ENCODE peak calls at places on chromosome 19, in seven cellular contexts. A, Q, O, G, U, R and I are unnamed samples.

GRCh38 chr19:55467236-55468053 is 2.9 kb upstream of the C19orf85 start:
- DNase-seq in G (peak; percentile 38), U (no peak), O (peak; percentile 92), A (peak; percentile 75), R (peak; percentile 70), Q (peak; percentile 80), I (peak; percentile 79)

GRCh38 chr19:13883665-13884064 is 6.7 kb downstream of the NANOS3 start:
- DNase-seq in O (no peak), R (no peak), G (no peak), Q (no peak), U (no peak), A (no peak), I (no peak)

GRCh38 chr19:16660763-16661479 is at the start of gene TMEM38A:
- DNase-seq in R (peak; percentile 64), A (peak; percentile 75), O (peak; percentile 80), Q (peak; percentile 58), G (peak; percentile 22), U (no peak), I (peak; percentile 65)

GRCh38 chr19:42363614-42364346 is 26.3 kb downstream of the CNFN start:
- DNase-seq in Q (no peak), A (no peak), R (peak; percentile 24), U (no peak), O (no peak), G (no peak), I (no peak)

GRCh38 chr19:14023404-14024235 is 4.3 kb upstream of the RLN3 start:
- DNase-seq in O (peak; percentile 79), U (no peak), R (peak; percentile 68), A (peak; percentile 73), G (peak; percentile 34), Q (no peak), I (peak; percentile 63)

GRCh38 chr19:17902701-17903100 is 30.1 kb upstream of the CCDC124 start:
- DNase-seq in O (no peak), G (peak; percentile 72), U (no peak), R (no peak), A (no peak), Q (no peak), I (no peak)

GRCh38 chr19:49567722-49568454 is 12.5 kb downstream of the NOSIP start:
- DNase-seq in U (no peak), G (no peak), A (peak; percentile 57), Q (no peak), R (no peak), O (no peak), I (no peak)

GRCh38 chr19:1624458-1624857 is 19.2 kb upstream of the UQCR11 start:
- DNase-seq in U (no peak), O (no peak), A (peak; percentile 48), G (no peak), Q (no peak), R (peak; percentile 58), I (peak; percentile 74)

GRCh38 chr19:50785329-50785922 is 4.8 kb upstream of the ACP4 start:
- DNase-seq in R (no peak), O (no peak), A (no peak), G (no peak), U (no peak), Q (no peak), I (no peak)

GRCh38 chr19:30567535-30568232 is 195.5 kb downstream of the ZNF536 start:
- DNase-seq in O (no peak), U (no peak), R (no peak), Q (no peak), A (no peak), G (no peak), I (no peak)

GRCh38 chr19:19170053-19170945 is at the start of gene MEF2B:
- DNase-seq in R (peak; percentile 89), G (peak; percentile 27), U (no peak), O (peak; percentile 90), Q (peak; percentile 68), A (peak; percentile 87), I (peak; percentile 87)

GRCh38 chr19:38317104-38317612 is 1.4 kb upstream of the YIF1B start:
- DNase-seq in R (peak; percentile 28), U (no peak), A (no peak), Q (no peak), G (no peak), O (no peak), I (no peak)

GRCh38 chr19:45641274-45642105 is 2.3 kb upstream of the EML2 start:
- DNase-seq in Q (peak; percentile 47), A (peak; percentile 94), G (peak; percentile 97), O (peak; percentile 88), R (peak; percentile 95), U (no peak), I (peak; percentile 92)

GRCh38 chr19:20321139-20321656 is 154.2 kb downstream of the ZNF486 start:
- DNase-seq in R (no peak), U (no peak), A (no peak), Q (no peak), G (no peak), O (no peak), I (no peak)

GRCh38 chr19:44992336-44993163 is 8.7 kb upstream of the RELB start:
- DNase-seq in O (no peak), R (no peak), A (no peak), U (no peak), Q (no peak), G (no peak), I (no peak)

GRCh38 chr19:43499042-43499441 is 5.5 kb downstream of the PHLDB3 start:
- DNase-seq in R (no peak), Q (no peak), G (no peak), U (no peak), O (no peak), A (peak; percentile 31), I (no peak)

GRCh38 chr19:43501661-43502418 is 2.7 kb downstream of the PHLDB3 start:
- DNase-seq in R (peak; percentile 6), U (no peak), Q (no peak), G (no peak), A (no peak), O (no peak), I (no peak)

GRCh38 chr19:43495082-43495481 is 9.5 kb downstream of the PHLDB3 start:
- DNase-seq in G (no peak), U (no peak), A (no peak), O (no peak), Q (no peak), R (no peak), I (no peak)

GRCh38 chr19:43498233-43498830 is 6.2 kb downstream of the PHLDB3 start:
- DNase-seq in A (no peak), U (no peak), Q (no peak), R (no peak), O (no peak), G (no peak), I (no peak)

DNA sequence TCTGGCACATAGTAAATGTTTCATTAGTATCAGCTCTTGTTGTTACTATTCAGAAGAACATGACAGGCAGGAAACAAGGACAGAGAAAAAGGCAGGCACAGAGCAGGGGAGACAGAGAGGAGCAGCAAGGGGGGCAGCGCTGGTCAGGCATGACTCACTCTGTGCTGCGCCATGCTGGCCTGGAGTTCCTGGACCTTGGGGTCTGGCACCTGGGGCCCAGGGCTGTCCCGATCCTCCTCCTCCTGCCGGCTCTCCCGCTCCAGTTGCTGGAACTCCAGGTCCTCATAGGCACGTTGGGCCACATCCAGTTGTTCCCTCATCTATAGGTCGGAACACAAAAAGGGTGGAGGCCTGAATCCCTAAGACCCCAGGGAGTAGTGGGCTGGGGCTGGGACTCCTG is 7.6 kb downstream of the PHLDB3 start:
- DNase-seq in Q (no peak), U (no peak), A (no peak), R (peak; percentile 74), G (no peak), O (no peak), I (no peak)
- H3K27me3 ChIP-seq in Q (no peaks in the 10 kb centered on the region), U (no peaks in the 10 kb centered on the region), A (no peaks in the 10 kb centered on the region), R (no peaks in the 10 kb centered on the region), G (no peaks in the 10 kb centered on the region), O (no peaks in the 10 kb centered on the region), I (no peaks in the 10 kb centered on the region)

DNA sequence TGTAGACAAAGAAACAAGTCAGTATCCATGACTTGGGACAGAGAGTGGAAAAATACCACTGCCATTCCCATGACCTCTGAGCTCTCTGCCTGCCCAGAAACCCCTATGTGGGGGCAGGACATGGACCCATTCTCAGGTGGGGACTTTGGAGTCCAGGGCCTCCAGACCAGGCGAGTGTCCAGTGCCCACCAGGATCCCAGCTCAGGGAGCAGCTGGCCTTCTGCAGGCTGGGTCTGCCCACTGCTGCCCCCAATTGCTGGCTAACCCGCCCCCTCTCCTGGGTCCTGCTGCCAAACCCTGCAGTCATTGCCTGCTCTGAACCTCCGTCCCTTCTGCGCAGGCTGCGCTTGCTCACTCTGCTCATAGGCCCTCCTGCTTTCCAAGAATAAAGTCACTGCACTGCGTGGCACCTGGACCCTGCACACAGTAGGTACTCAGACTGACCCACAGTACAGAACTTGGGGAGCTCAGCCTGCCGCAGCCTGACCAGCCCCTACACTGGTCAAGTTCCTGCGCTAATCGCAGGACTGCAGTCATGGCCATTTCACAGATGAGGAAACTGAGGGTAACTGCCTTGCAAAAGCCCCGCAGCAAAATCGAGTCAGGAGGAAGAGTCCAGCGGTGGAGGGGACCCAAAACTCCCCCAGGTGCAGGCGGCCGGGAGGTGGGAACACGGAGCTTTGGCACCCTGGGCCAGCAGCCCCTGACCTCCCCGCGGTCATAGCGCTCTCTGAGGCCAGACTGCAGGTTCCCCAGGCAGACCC is 774 bp downstream of the SLC7A10 start:
- DNase-seq in U (no peak), A (no peak), G (no peak), O (no peak), R (no peak), Q (no peak), I (no peak)
- H3K4me3 ChIP-seq in U (peak overlapping the region; percentile 25), A (peak overlapping the region; percentile 6), G (no peak overlapping the region), O (no peak overlapping the region), R (no peak overlapping the region), Q (no peak overlapping the region), I (no peak overlapping the region)

DNA sequence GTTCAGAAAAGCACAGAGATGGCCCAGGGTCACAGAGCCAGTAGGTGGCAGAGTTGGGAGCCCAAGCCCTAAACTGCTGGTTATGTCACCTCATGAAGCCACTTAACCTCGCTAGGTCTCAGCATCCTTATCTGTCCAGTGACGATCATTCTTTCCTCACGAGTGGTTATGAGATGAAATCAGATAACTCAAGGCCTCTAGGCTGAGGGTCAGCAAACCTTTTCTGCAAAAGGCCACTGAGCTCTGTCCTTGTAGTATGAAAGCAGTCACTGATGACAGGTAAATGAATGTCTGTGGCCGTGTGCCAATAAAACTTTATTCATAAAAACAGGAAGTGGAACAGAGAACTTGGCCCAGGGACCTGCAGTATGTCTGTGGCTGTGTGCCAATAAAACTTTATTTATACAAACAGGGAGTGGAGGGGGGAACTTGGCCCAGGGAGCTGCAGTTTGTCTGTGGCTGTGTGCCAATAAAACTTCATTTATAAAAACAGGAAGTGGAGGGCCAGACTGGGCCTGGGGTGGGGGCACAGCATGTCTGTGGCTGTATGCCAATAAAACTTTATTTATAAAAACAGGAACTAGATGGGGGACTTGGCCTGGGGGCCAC is 71.2 kb downstream of the GNG7 start:
- DNase-seq in O (no peak), Q (no peak), A (no peak), G (no peak), R (no peak), U (no peak), I (peak; percentile 75)
- H3K27ac ChIP-seq in O (no peak overlapping the region), Q (no peak overlapping the region), A (no peak overlapping the region), G (no peak overlapping the region), R (peak overlapping the region; percentile 84), U (no peak overlapping the region), I (peak overlapping the region; percentile 75)

GRCh38 chr19:29565171-29565570 is 39.4 kb downstream of the VSTM2B start:
- DNase-seq in A (no peak), U (no peak), Q (no peak), R (no peak), G (no peak), O (no peak), I (no peak)
- H3K27me3 ChIP-seq in A (peaks cover 4% of the 10 kb centered on the region), U (no peaks in the 10 kb centered on the region), Q (no peaks in the 10 kb centered on the region), R (no peaks in the 10 kb centered on the region), G (peaks cover 3% of the 10 kb centered on the region), O (no peaks in the 10 kb centered on the region), I (peaks cover 16% of the 10 kb centered on the region)